ENCODE peak calls at places on chromosomes 13 and 19, in five cellular contexts. One of them, this sample, is unnamed.
A peak's percentile ranks its signal among the peaks of the same experiment; 100 is the strongest.

GRCh38 chr13:30020726-30021312 is 170.4 kb upstream of the UBL3 start:
- DNase-seq in testis: no peak
- DNase-seq in A549: no peak
- DNase-seq in IMR-90: peak; percentile 57
- DNase-seq in lower leg skin: no peak
- DNase-seq in this sample: no peak

GRCh38 chr13:106593131-106593530 is 25.2 kb upstream of the ARGLU1 start:
- DNase-seq in lower leg skin: no peak
- DNase-seq in testis: no peak
- DNase-seq in IMR-90: no peak
- DNase-seq in A549: no peak
- DNase-seq in this sample: no peak

GRCh38 chr19:5563941-5564612 is 3.7 kb downstream of the TINCR start:
- DNase-seq in testis: no peak
- DNase-seq in lower leg skin: peak; percentile 74
- DNase-seq in A549: peak; percentile 58
- DNase-seq in IMR-90: peak; percentile 37
- DNase-seq in this sample: no peak

GRCh38 chr13:32443111-32443510 is 15.2 kb upstream of the N4BP2L1 start:
- DNase-seq in testis: peak; percentile 31
- DNase-seq in A549: peak; percentile 6
- DNase-seq in lower leg skin: no peak
- DNase-seq in IMR-90: peak; percentile 23
- DNase-seq in this sample: no peak

GRCh38 chr13:112824429-112824828 is 134.6 kb downstream of the ATP11A start:
- DNase-seq in lower leg skin: no peak
- DNase-seq in testis: no peak
- DNase-seq in A549: no peak
- DNase-seq in IMR-90: no peak
- DNase-seq in this sample: no peak

GRCh38 chr13:43776680-43777079 is 10.1 kb downstream of the ENOX1 start:
- DNase-seq in testis: no peak
- DNase-seq in A549: no peak
- DNase-seq in lower leg skin: no peak
- DNase-seq in IMR-90: no peak
- DNase-seq in this sample: no peak

GRCh38 chr19:17091758-17092333 is 16.3 kb downstream of the MYO9B start:
- DNase-seq in testis: no peak
- DNase-seq in IMR-90: no peak
- DNase-seq in lower leg skin: no peak
- DNase-seq in A549: no peak
- DNase-seq in this sample: peak; percentile 85

GRCh38 chr13:107275945-107276614 is 708.1 kb upstream of the ARGLU1 start:
- DNase-seq in lower leg skin: no peak
- DNase-seq in A549: no peak
- DNase-seq in testis: no peak
- DNase-seq in IMR-90: no peak
- DNase-seq in this sample: no peak

GRCh38 chr13:50527612-50528509 is 315.6 kb downstream of the DLEU7 start:
- DNase-seq in A549: no peak
- DNase-seq in testis: no peak
- DNase-seq in lower leg skin: no peak
- DNase-seq in IMR-90: no peak
- DNase-seq in this sample: no peak

GRCh38 chr19:6041071-6041470 is 63.1 kb upstream of the RANBP3 start:
- DNase-seq in testis: peak; percentile 9
- DNase-seq in IMR-90: no peak
- DNase-seq in lower leg skin: no peak
- DNase-seq in A549: no peak
- DNase-seq in this sample: no peak

GRCh38 chr19:48405010-48405659 is 11.7 kb downstream of the GRIN2D start:
- DNase-seq in testis: no peak
- DNase-seq in lower leg skin: no peak
- DNase-seq in IMR-90: no peak
- DNase-seq in A549: no peak
- DNase-seq in this sample: no peak

GRCh38 chr19:46975918-46976782 is 43.5 kb upstream of the NPAS1 start:
- DNase-seq in IMR-90: peak; percentile 93
- DNase-seq in testis: peak; percentile 96
- DNase-seq in lower leg skin: peak; percentile 95
- DNase-seq in A549: no peak
- DNase-seq in this sample: peak; percentile 83

GRCh38 chr13:23433171-23434153 is at the start of gene SACS:
- DNase-seq in testis: peak; percentile 60
- DNase-seq in lower leg skin: no peak
- DNase-seq in IMR-90: peak; percentile 52
- DNase-seq in A549: peak; percentile 14
- DNase-seq in this sample: no peak

GRCh38 chr13:76874466-76874865 is 11.7 kb downstream of the KCTD12 start:
- DNase-seq in IMR-90: no peak
- DNase-seq in A549: no peak
- DNase-seq in lower leg skin: no peak
- DNase-seq in testis: no peak
- DNase-seq in this sample: no peak

GRCh38 chr19:33290956-33291622 is 11.2 kb downstream of the CEBPA start:
- DNase-seq in testis: no peak
- DNase-seq in A549: peak; percentile 87
- DNase-seq in IMR-90: no peak
- DNase-seq in lower leg skin: no peak
- DNase-seq in this sample: no peak

GRCh38 chr13:35252536-35253205 is 223.8 kb downstream of the MAB21L1 start:
- DNase-seq in testis: no peak
- DNase-seq in lower leg skin: no peak
- DNase-seq in A549: no peak
- DNase-seq in IMR-90: no peak
- DNase-seq in this sample: no peak

GRCh38 chr13:34816543-34816942 is 125.5 kb upstream of the NBEA start:
- DNase-seq in testis: no peak
- DNase-seq in lower leg skin: no peak
- DNase-seq in A549: no peak
- DNase-seq in IMR-90: no peak
- DNase-seq in this sample: no peak

GRCh38 chr13:36302289-36302688 is 4.7 kb upstream of the CCDC169 start:
- DNase-seq in IMR-90: no peak
- DNase-seq in lower leg skin: no peak
- DNase-seq in A549: no peak
- DNase-seq in testis: no peak
- DNase-seq in this sample: no peak

GRCh38 chr19:30227661-30228112 is 144.5 kb upstream of the ZNF536 start:
- DNase-seq in A549: peak; percentile 89
- DNase-seq in testis: peak; percentile 68
- DNase-seq in lower leg skin: peak; percentile 19
- DNase-seq in IMR-90: peak; percentile 24
- DNase-seq in this sample: peak; percentile 68

GRCh38 chr13:98957731-98958442 is 20.0 kb downstream of the DOCK9 start:
- DNase-seq in lower leg skin: no peak
- DNase-seq in IMR-90: no peak
- DNase-seq in testis: no peak
- DNase-seq in A549: no peak
- DNase-seq in this sample: no peak

GRCh38 chr13:88000239-88000638 is 329.1 kb downstream of the SLITRK5 start:
- DNase-seq in testis: no peak
- DNase-seq in A549: no peak
- DNase-seq in lower leg skin: no peak
- DNase-seq in IMR-90: peak; percentile 1
- DNase-seq in this sample: no peak

DNA sequence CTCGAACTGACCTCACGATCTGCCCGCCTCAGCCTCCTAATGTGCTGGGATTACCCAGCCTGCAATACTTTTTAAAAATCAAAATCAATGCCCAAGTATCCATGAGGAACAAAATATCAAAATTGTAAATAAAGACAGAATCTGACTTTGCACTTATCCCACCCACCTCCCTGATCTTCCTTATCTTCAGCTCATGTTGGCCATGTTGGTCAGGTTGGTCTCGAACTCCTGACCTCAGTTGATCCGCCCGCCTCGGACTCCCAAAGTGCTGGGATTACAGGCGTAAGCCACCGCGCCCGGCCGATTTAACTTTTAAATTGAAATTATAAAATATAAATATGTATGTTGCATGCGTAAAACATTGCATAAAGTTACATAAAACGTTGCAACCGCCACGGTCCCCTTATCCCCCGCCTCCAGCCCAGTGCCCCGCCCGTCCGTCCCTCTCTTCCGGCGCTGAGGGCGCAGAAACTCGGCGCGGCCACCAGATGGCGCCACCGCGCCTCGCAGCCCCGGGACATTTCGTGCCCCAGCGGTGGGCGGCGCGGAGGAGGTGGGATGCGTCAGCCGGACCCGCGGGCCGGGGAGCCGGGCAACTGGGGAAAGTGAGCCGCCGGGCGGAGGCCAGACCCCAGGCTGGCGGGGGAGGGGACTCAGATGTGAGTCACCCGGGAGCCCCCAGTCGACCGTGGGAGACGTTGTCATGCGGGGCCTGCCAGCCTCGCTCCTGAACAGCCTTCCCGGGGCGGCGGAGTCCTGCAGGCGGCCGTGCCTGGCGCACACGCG is 1.5 kb upstream of the GADD45B start:
- DNase-seq in IMR-90: peak; percentile 87
- DNase-seq in testis: peak; percentile 83
- DNase-seq in lower leg skin: peak; percentile 75
- DNase-seq in A549: peak; percentile 62
- DNase-seq in this sample: peak; percentile 85
- TF ChIP-seq POLR2A in IMR-90: no peak
- TF ChIP-seq POLR2A in testis: no peak
- TF ChIP-seq POLR2A in lower leg skin: no peak
- TF ChIP-seq POLR2A in A549: no peak
- TF ChIP-seq POLR2A in this sample: no peak

DNA sequence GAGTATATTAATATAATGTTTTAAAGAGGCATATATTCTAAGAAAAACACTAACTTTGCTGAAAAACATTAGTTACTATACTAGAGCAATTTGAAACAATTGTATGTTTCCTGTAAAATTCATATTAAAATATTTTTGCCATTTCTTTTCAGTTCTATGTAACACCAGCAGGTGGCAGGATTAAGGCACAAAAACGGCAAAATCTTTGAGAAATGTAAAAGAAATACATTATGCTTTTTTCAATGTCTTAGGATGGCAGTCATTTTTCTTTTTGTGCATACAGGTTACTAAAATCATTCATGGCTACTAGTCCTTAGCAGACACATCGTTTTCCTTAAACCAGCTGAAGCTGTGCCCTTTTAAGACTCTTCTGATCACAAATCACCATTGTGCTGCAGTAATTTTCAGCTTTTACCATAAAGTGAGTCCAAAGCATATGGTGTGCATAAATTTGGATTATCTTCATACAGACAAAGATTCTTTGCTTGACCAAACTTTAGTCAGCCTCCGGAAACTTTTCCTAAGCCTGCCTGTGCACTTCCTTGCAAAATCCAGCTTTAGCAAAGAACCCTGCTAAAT is 800.7 kb upstream of the SLITRK5 start:
- DNase-seq in lower leg skin: no peak
- DNase-seq in testis: no peak
- DNase-seq in IMR-90: peak; percentile 43
- DNase-seq in A549: no peak
- DNase-seq in this sample: no peak
- TF ChIP-seq CTCF in lower leg skin: no peak
- TF ChIP-seq CTCF in testis: peak; percentile 72
- TF ChIP-seq CTCF in IMR-90: peak; percentile 72
- TF ChIP-seq CTCF in A549: peak; percentile 45
- TF ChIP-seq CTCF in this sample: peak; percentile 56

GRCh38 chr19:11924886-11925583 is at the start of gene ZNF700:
- DNase-seq in lower leg skin: peak; percentile 97
- DNase-seq in testis: peak; percentile 99
- DNase-seq in IMR-90: peak; percentile 86
- DNase-seq in A549: peak; percentile 5
- DNase-seq in this sample: peak; percentile 94
- TF ChIP-seq POLR2A in lower leg skin: no peak
- TF ChIP-seq POLR2A in testis: peak; percentile 68
- TF ChIP-seq POLR2A in IMR-90: peak; percentile 72
- TF ChIP-seq POLR2A in A549: no peak
- TF ChIP-seq POLR2A in this sample: peak; percentile 76

GRCh38 chr19:4206818-4207484 is 22.4 kb upstream of the EBI3 start:
- DNase-seq in A549: peak; percentile 65
- DNase-seq in IMR-90: peak; percentile 54
- DNase-seq in lower leg skin: no peak
- DNase-seq in testis: no peak
- DNase-seq in this sample: no peak
- TF ChIP-seq CTCF in A549: peak; percentile 60
- TF ChIP-seq CTCF in IMR-90: peak; percentile 54
- TF ChIP-seq CTCF in lower leg skin: no peak
- TF ChIP-seq CTCF in testis: no peak
- TF ChIP-seq CTCF in this sample: peak; percentile 22

GRCh38 chr19:41352609-41353465 is 885 bp downstream of the TGFB1 start:
- DNase-seq in lower leg skin: peak; percentile 66
- DNase-seq in A549: peak; percentile 99
- DNase-seq in IMR-90: peak; percentile 44
- DNase-seq in testis: peak; percentile 56
- DNase-seq in this sample: peak; percentile 93
- TF ChIP-seq POLR2A in lower leg skin: no peak
- TF ChIP-seq POLR2A in A549: no peak
- TF ChIP-seq POLR2A in IMR-90: peak; percentile 42
- TF ChIP-seq POLR2A in testis: no peak
- TF ChIP-seq POLR2A in this sample: no peak

GRCh38 chr19:55958356-55958755 is 10.7 kb downstream of the NLRP8 start:
- DNase-seq in lower leg skin: no peak
- DNase-seq in IMR-90: no peak
- DNase-seq in A549: no peak
- DNase-seq in testis: no peak
- DNase-seq in this sample: no peak

GRCh38 chr19:55962186-55962585 is 14.6 kb downstream of the NLRP8 start:
- DNase-seq in IMR-90: no peak
- DNase-seq in A549: no peak
- DNase-seq in lower leg skin: no peak
- DNase-seq in testis: no peak
- DNase-seq in this sample: no peak

GRCh38 chr19:55959996-55960675 is 12.5 kb downstream of the NLRP8 start:
- DNase-seq in testis: no peak
- DNase-seq in IMR-90: no peak
- DNase-seq in A549: no peak
- DNase-seq in lower leg skin: no peak
- DNase-seq in this sample: no peak

DNA sequence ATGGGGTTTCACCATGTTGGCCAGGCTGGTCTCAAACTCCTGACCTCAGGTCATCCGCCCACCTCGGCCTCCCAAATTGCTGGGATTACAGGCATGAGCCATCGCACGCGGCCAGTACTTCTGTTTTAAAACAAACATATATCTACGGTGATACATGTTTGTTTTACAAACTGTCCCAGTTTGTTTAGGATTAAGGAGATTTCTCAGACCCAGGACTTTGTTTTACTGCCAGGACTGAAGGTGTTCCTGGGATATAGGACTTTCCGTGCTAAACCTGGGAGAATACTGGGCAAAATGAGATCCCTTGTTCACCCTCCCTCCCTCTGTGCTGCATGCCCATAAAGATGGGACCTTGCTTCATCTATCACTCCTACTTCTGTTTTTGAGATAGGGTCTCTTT is 8.8 kb downstream of the NLRP8 start:
- DNase-seq in A549: no peak
- DNase-seq in lower leg skin: no peak
- DNase-seq in IMR-90: no peak
- DNase-seq in testis: no peak
- DNase-seq in this sample: no peak
- TF ChIP-seq CTCF in A549: no peak
- TF ChIP-seq CTCF in lower leg skin: no peak
- TF ChIP-seq CTCF in IMR-90: no peak
- TF ChIP-seq CTCF in testis: no peak
- TF ChIP-seq CTCF in this sample: no peak